ENCODE peak calls at places on chromosome 20, in eight cellular contexts. I, L, Z, T, D, O, P and R are unnamed samples.

GRCh38 chr20:22387452-22387851 is 196.9 kb downstream of the FOXA2 start:
- DNase-seq in I (no peak), L (no peak), Z (no peak), T (no peak), D (no peak), O (no peak), P (no peak), R (no peak)

GRCh38 chr20:16472045-16472872 is 101.0 kb downstream of the KIF16B start:
- DNase-seq in I (no peak), L (no peak), Z (peak), T (no peak), D (peak), O (no peak), P (no peak), R (no peak)

GRCh38 chr20:20235681-20236080 is 132.2 kb upstream of the INSM1 start:
- DNase-seq in I (no peak), L (no peak), Z (no peak), T (no peak), D (no peak), O (no peak), P (no peak), R (no peak)

GRCh38 chr20:48619126-48620101 is 208.4 kb downstream of the PREX1 start:
- DNase-seq in I (no peak), L (peak), Z (peak), T (no peak), D (no peak), O (no peak), P (no peak), R (no peak)

GRCh38 chr20:46872315-46873211 is 22.1 kb upstream of the EYA2 start:
- DNase-seq in I (no peak), L (no peak), Z (no peak), T (no peak), D (no peak), O (no peak), P (no peak), R (no peak)

GRCh38 chr20:45061244-45061643 is 39.7 kb downstream of the KCNS1 start:
- DNase-seq in I (peak), L (no peak), Z (no peak), T (no peak), D (no peak), O (no peak), P (no peak), R (peak)

GRCh38 chr20:13220194-13220856 is 749 bp upstream of the ISM1 start:
- DNase-seq in I (peak), L (peak), Z (peak), T (no peak), D (peak), O (peak), P (no peak), R (no peak)

GRCh38 chr20:10332656-10333421 is 101.2 kb downstream of the MKKS start:
- DNase-seq in I (no peak), L (no peak), Z (no peak), T (no peak), D (no peak), O (no peak), P (no peak), R (no peak)

GRCh38 chr20:56247954-56248782 is at the start of gene MC3R:
- DNase-seq in I (peak), L (peak), Z (peak), T (no peak), D (peak), O (peak), P (peak), R (no peak)

GRCh38 chr20:61494763-61495595 is 242.9 kb downstream of the CDH4 start:
- DNase-seq in I (no peak), L (no peak), Z (no peak), T (no peak), D (no peak), O (no peak), P (no peak), R (no peak)

GRCh38 chr20:14441201-14441600 is 103.8 kb upstream of the FLRT3 start:
- DNase-seq in I (no peak), L (no peak), Z (no peak), T (no peak), D (no peak), O (no peak), P (no peak), R (no peak)

GRCh38 chr20:17875106-17875980 is 93.3 kb downstream of the SNX5 start:
- DNase-seq in I (no peak), L (peak), Z (peak), T (no peak), D (peak), O (peak), P (no peak), R (peak)

GRCh38 chr20:17676942-17677341 is 5.1 kb downstream of the RRBP1 start:
- DNase-seq in I (no peak), L (no peak), Z (no peak), T (no peak), D (no peak), O (peak), P (no peak), R (no peak)

GRCh38 chr20:49572857-49573256 is 4.9 kb upstream of the PTGIS start:
- DNase-seq in I (no peak), L (no peak), Z (no peak), T (no peak), D (no peak), O (no peak), P (no peak), R (no peak)

GRCh38 chr20:14785065-14785743 is 447.8 kb upstream of the FLRT3 start:
- DNase-seq in I (no peak), L (no peak), Z (no peak), T (no peak), D (no peak), O (no peak), P (no peak), R (no peak)

GRCh38 chr20:48339986-48340884 is 487.6 kb downstream of the PREX1 start:
- DNase-seq in I (no peak), L (no peak), Z (no peak), T (no peak), D (no peak), O (no peak), P (no peak), R (no peak)

GRCh38 chr20:20037960-20038359 is 14.3 kb downstream of the CRNKL1 start:
- DNase-seq in I (no peak), L (no peak), Z (no peak), T (no peak), D (no peak), O (no peak), P (no peak), R (peak)

GRCh38 chr20:39195495-39196129 is 233.5 kb downstream of the DHX35 start:
- DNase-seq in I (no peak), L (no peak), Z (no peak), T (no peak), D (no peak), O (no peak), P (no peak), R (no peak)

GRCh38 chr20:52974155-52974554 is 2.0 kb downstream of the TSHZ2 start:
- DNase-seq in I (no peak), L (no peak), Z (no peak), T (peak), D (no peak), O (no peak), P (no peak), R (no peak)

GRCh38 chr20:52799130-52799529 is 173.0 kb upstream of the TSHZ2 start:
- DNase-seq in I (no peak), L (no peak), Z (no peak), T (no peak), D (no peak), O (no peak), P (no peak), R (no peak)

GRCh38 chr20:31706607-31707257 is 15.9 kb downstream of the BCL2L1 start:
- DNase-seq in I (no peak), L (no peak), Z (peak), T (no peak), D (no peak), O (no peak), P (no peak), R (no peak)

GRCh38 chr20:45415822-45416637 is at the start of gene PIGT:
- DNase-seq in I (peak), L (peak), Z (peak), T (peak), D (peak), O (peak), P (peak), R (no peak)

GRCh38 chr20:7520361-7520760 is 419.9 kb downstream of the HAO1 start:
- DNase-seq in I (no peak), L (no peak), Z (no peak), T (no peak), D (no peak), O (no peak), P (no peak), R (no peak)

GRCh38 chr20:43681468-43681942 is 14.6 kb downstream of the MYBL2 start:
- DNase-seq in I (no peak), L (no peak), Z (no peak), T (no peak), D (peak), O (peak), P (no peak), R (no peak)

GRCh38 chr20:43937586-43937985 is 22.9 kb downstream of the TOX2 start:
- DNase-seq in I (no peak), L (no peak), Z (no peak), T (no peak), D (no peak), O (no peak), P (no peak), R (no peak)

GRCh38 chr20:32336918-32337347 is 21.2 kb upstream of the ASXL1 start:
- DNase-seq in I (peak), L (no peak), Z (no peak), T (no peak), D (no peak), O (no peak), P (no peak), R (no peak)

GRCh38 chr20:37915800-37916570 is 13.1 kb downstream of the VSTM2L start:
- DNase-seq in I (no peak), L (no peak), Z (no peak), T (no peak), D (no peak), O (no peak), P (peak), R (no peak)
- H3K27ac ChIP-seq in I (no peak), L (no peak), Z (no peak), T (peak), D (peak), O (no peak), P (no peak), R (peak)

DNA sequence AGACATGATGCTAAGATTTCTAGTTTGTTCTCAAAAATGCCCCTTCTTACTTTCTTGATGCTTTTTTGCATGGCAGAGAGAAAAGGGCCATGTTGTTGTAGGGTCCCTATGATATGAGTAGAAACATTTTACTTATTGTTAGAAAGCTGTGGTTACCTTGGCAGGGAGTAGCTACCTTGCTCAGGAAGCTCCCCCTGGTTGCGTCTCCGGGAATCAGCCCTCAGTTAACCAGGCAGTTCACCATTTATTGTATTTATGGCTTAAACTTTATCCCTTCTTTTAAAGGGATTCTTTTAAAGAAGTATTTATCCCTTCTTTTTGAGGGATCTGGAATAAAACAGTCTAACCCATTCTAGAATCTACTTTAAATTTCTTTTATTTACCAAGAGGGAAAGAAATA is 113.9 kb upstream of the PROKR2 start:
- DNase-seq in I (no peak), L (no peak), Z (no peak), T (peak), D (no peak), O (no peak), P (no peak), R (no peak)
- TF ChIP-seq CTCF in I (no peak), L (no peak), Z (no peak), T (no peak), D (no peak), O (no peak), P (no peak), R (no peak)

DNA sequence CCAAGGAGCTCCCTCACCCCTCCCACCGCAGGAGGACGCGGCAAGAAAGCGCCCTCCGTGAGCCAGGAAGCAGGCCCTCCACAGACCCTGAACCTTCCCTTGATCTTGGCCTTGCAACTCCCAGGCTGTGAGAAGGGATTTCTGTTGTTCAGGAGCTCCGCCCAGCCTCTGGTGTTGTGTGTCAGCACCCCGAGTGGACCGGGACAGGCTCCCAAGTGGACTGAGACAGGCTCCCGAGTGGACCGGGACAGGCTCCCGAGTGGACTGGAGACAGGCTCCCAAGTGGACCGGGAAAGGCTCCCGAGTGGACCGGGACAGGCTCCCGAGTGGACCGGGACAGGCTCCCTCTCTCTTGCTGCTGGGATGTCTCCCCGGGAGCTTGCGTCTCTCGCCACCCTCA is 9.3 kb upstream of the NTSR1 start:
- DNase-seq in I (no peak), L (no peak), Z (no peak), T (no peak), D (no peak), O (no peak), P (no peak), R (no peak)
- H3K27ac ChIP-seq in I (no peak), L (no peak), Z (no peak), T (no peak), D (no peak), O (no peak), P (no peak), R (no peak)

GRCh38 chr20:38113401-38114325 is 51.4 kb downstream of the TGM2 start:
- DNase-seq in I (no peak), L (peak), Z (no peak), T (peak), D (no peak), O (no peak), P (no peak), R (no peak)

GRCh38 chr20:38114353-38114791 is 50.7 kb downstream of the TGM2 start:
- DNase-seq in I (no peak), L (peak), Z (no peak), T (peak), D (no peak), O (no peak), P (no peak), R (no peak)

GRCh38 chr20:38115896-38116295 is 49.2 kb downstream of the TGM2 start:
- DNase-seq in I (no peak), L (no peak), Z (no peak), T (no peak), D (no peak), O (no peak), P (no peak), R (no peak)

GRCh38 chr20:38116409-38117165 is 48.5 kb downstream of the TGM2 start:
- DNase-seq in I (no peak), L (no peak), Z (no peak), T (no peak), D (no peak), O (no peak), P (no peak), R (no peak)

DNA sequence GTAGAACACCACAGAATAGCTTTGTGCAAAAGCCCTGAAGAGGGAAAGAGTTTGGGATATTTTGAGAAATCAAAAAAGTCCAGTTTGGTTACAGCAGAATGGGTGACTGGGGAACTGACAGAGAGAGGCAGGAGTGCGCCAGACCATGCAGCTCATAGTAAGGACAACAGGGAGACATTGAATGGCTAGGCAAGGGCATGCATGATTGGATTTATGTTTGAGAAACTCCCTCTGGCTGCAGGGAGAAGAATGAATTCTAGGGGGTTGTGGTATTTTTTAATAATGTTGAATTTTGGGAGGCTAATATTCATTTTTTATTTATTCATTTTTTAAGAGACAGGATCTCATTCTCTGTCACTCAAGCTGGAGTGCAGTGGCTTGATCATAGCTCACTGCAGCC is 49.9 kb downstream of the TGM2 start:
- DNase-seq in I (no peak), L (peak), Z (no peak), T (peak), D (no peak), O (no peak), P (no peak), R (no peak)
- TF ChIP-seq CTCF in I (peak), L (no peak), Z (no peak), T (no peak), D (no peak), O (no peak), P (no peak), R (peak)

DNA sequence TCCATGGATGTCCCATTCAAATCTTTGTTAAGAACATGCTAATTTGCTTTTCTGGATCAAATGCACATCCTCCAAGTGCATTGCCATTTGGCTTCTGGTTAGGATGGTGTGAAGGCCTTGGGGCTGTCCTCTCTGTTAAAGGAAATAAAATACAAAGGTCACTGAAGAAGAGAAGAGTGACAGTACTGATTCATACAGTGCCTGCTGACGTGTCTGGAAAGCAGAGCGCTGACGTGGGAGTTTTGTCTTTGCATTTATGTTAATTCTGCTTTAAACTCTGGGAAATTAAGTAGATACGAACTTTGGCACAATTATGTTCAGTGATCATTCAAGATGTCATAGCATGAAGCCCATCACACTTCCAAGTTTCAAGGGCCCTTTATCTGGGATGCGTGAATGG is 33.2 kb downstream of the SYNDIG1 start:
- DNase-seq in I (no peak), L (no peak), Z (no peak), T (no peak), D (no peak), O (no peak), P (no peak), R (no peak)
- H3K27ac ChIP-seq in I (peak), L (peak), Z (no peak), T (no peak), D (no peak), O (no peak), P (peak), R (no peak)

GRCh38 chr20:40797425-40797824 is 108.4 kb upstream of the MAFB start:
- DNase-seq in I (peak), L (no peak), Z (no peak), T (no peak), D (no peak), O (no peak), P (no peak), R (no peak)
- TF ChIP-seq CTCF in I (no peak), L (peak), Z (peak), T (peak), D (peak), O (no peak), P (no peak), R (peak)

GRCh38 chr20:59939052-59939878 is 840 bp downstream of the PPP1R3D start:
- DNase-seq in I (no peak), L (peak), Z (peak), T (no peak), D (no peak), O (peak), P (no peak), R (no peak)
- H3K27ac ChIP-seq in I (peak), L (peak), Z (peak), T (peak), D (peak), O (peak), P (peak), R (peak)

DNA sequence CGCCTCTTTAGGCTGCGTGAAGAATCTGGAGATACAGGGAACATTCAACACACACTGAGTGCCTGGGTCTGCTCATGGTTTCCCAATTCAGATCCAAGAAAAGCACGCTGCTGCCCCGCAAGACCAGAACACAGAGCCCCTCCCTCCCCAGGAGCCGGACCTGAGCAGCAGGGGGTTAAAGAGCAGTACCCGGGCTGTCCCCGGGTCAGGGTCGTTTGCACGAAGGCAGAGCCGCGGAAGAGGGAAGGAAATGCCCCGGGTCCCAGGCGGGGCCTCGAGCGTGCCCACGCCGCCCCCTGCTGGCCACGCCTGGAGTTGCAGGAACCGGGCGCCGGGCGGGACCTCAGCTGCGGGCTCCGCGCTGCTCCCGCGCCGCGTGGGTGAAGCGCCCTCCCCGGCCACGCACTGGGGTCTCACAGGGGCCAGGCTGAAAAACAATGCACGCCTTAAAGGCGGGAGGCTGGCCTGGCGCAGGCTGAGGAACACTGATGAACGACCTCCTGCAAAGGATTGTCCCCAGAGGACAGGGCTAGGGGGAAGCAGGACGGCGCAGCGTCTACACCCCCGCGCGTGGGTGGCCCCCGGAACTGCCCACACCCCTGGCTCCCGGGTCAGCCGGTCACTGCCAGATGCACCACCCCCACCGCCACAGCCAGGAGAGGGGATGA is 48.9 kb downstream of the ANKRD60 start:
- DNase-seq in I (peak), L (peak), Z (peak), T (no peak), D (peak), O (peak), P (peak), R (no peak)
- TF ChIP-seq CTCF in I (peak), L (peak), Z (peak), T (peak), D (peak), O (peak), P (peak), R (peak)

DNA sequence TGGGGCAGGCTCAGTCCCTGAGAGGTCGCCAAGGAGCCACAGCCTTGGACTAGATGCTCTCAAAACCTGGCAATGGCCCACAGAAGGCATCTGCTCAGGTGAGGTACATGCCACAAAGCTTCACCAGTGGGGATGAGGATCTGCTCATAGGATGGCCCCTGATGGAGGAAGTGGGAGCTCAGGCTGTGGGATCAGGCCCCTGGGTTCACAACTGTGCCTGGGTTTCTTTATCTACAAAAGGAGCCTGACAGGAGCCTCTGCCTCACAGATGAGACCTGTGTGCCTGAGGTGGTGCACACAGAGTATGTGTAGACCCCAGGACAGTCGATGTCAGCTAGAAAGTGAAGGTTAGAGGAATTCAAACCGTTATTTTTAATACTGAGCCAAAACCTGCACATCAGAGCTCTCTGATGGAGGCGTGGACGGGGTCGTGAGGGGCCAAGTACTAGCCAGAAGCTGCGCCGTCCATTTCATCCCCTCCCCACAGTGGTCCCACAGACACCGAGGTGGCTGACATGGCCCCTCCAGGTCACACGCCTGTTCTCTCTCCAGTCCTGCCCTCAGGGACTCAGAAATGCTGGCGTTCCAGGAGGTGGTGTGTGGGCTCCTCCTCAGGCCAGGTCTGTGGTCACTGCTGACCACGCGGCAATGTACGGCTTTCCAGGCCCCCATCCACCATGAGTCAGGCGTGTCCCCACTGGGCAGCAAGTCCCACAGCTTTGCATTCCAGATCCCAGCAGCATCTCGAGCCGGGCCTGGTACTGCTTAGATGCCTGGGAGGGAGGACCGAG is 33.3 kb downstream of the NTSR1 start:
- DNase-seq in I (no peak), L (no peak), Z (peak), T (no peak), D (no peak), O (no peak), P (peak), R (no peak)
- H3K27ac ChIP-seq in I (no peak), L (no peak), Z (no peak), T (no peak), D (no peak), O (no peak), P (no peak), R (no peak)